ENCODE peak calls at places on chromosomes 4 and X, in ten cellular contexts. P, L, Q, M, E, G, A, F, K and S are unnamed samples.

GRCh38 chrX:120456973-120457372 is 12.1 kb downstream of the LAMP2 start:
- DNase-seq in K (no peak), L (no peak), G (no peak), M (no peak), A (peak), F (no peak), P (no peak), Q (no peak), E (no peak), S (no peak)

GRCh38 chr4:19358015-19358414 is 893.7 kb upstream of the SLIT2 start:
- DNase-seq in A (peak), F (no peak), K (no peak), Q (no peak), G (no peak), M (no peak), E (no peak), P (no peak), L (no peak), S (no peak)

GRCh38 chrX:138925330-138925729 is 213.8 kb upstream of the FGF13 start:
- DNase-seq in M (no peak), G (no peak), F (no peak), P (no peak), A (peak), Q (no peak), E (peak), L (no peak), K (no peak), S (peak)

GRCh38 chr4:160772668-160773067 is 1391.1 kb downstream of the FSTL5 start:
- DNase-seq in A (no peak), L (no peak), F (no peak), G (no peak), M (no peak), Q (no peak), K (no peak), E (no peak), P (no peak), S (no peak)

GRCh38 chr4:139686988-139687387 is 21.4 kb downstream of the MGST2 start:
- DNase-seq in L (no peak), F (no peak), E (no peak), P (no peak), K (no peak), Q (no peak), A (no peak), M (no peak), G (no peak), S (no peak)

GRCh38 chr4:83389037-83389755 is 54.5 kb upstream of the HPSE start:
- DNase-seq in K (no peak), F (no peak), A (no peak), G (no peak), E (no peak), Q (peak), M (no peak), L (peak), P (no peak), S (no peak)

GRCh38 chr4:185540487-185541125 is 5.3 kb upstream of the PDLIM3 start:
- DNase-seq in P (no peak), G (no peak), E (no peak), Q (no peak), L (no peak), F (no peak), K (no peak), M (no peak), A (no peak), S (no peak)

GRCh38 chrX:119698835-119699234 is 5.9 kb upstream of the SEPTIN6 start:
- DNase-seq in P (no peak), E (no peak), L (peak), G (no peak), K (no peak), F (no peak), Q (peak), M (no peak), A (peak), S (peak)

GRCh38 chrX:87078231-87078630 is 439.4 kb upstream of the KLHL4 start:
- DNase-seq in K (no peak), P (no peak), Q (no peak), L (no peak), G (no peak), F (no peak), M (no peak), E (no peak), A (no peak), S (no peak)

GRCh38 chr4:97548943-97549583 is 594.2 kb downstream of the STPG2 start:
- DNase-seq in Q (no peak), G (no peak), L (no peak), E (no peak), K (no peak), M (no peak), A (no peak), F (no peak), P (no peak), S (no peak)

GRCh38 chr4:102217345-102217744 is 127.9 kb downstream of the SLC39A8 start:
- DNase-seq in Q (no peak), L (no peak), A (no peak), K (no peak), G (no peak), F (peak), M (no peak), E (no peak), P (no peak), S (no peak)

DNA sequence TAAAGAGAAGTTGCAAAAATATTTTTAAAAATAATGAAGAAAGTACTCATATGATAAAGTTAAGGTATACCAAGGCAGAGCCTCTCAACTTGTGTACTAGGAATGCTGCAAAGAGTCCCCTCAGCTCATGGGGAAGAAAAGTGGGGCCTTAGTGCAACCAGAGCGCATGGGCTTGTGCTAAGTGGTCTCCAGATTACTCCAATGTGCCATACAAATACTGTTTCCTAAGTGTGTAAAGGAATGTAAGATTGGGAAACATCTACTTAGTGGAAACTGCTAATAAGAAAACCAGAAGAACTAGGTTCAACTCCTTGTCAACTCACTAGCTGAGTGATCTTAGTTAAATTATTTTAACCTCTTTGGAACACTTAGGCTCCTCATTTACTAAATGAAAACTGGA is 39.1 kb downstream of the NAF1 start:
- DNase-seq in L (no peak), A (no peak), P (no peak), E (no peak), K (no peak), F (no peak), M (no peak), Q (no peak), G (no peak), S (no peak)
- TF ChIP-seq POLR2A in L (no peak), A (no peak), P (no peak), E (no peak), K (no peak), F (no peak), M (no peak), Q (no peak), G (no peak), S (no peak)

DNA sequence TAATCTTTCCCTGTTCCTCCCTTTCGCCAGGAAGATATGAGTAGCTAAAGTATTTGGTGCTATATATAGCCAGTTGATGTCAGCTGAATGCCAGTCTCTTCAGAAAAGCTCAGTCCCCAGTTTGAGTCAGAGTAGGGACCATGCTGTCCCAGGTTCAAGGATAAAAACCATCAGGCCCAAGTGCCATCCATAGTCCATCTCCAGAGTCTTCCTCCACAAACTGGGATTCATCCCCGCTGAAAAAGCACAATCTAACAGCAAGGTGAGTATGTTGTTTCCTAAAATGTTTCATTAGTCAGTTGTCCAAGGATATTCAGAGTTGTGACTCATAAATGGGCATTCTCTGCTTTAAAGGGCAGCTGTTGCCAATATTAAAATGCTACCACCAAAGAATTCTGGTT is at the start of gene MYOZ2:
- DNase-seq in M (no peak), G (no peak), Q (no peak), K (no peak), E (no peak), A (peak), F (no peak), P (no peak), L (no peak), S (no peak)
- TF ChIP-seq POLR2A in M (no peak), G (no peak), Q (no peak), K (no peak), E (no peak), A (no peak), F (no peak), P (no peak), L (no peak), S (no peak)

GRCh38 chr4:80072607-80073361 is at the start of gene ANTXR2:
- DNase-seq in K (peak), Q (peak), A (peak), G (peak), E (peak), M (peak), P (peak), L (peak), F (peak), S (peak)
- TF ChIP-seq POLR2A in K (peak), Q (peak), A (peak), G (no peak), E (no peak), M (peak), P (peak), L (peak), F (peak), S (peak)

GRCh38 chr4:39977489-39978377 is at the start of gene PDS5A:
- DNase-seq in Q (peak), G (peak), P (peak), E (peak), K (peak), F (peak), M (peak), A (peak), L (peak), S (peak)
- TF ChIP-seq POLR2A in Q (peak), G (peak), P (peak), E (no peak), K (peak), F (peak), M (peak), A (peak), L (peak), S (peak)